ENCODE peak calls at places on chromosomes 13 and 19, in ten cellular contexts. One of them, this sample, is unnamed.

GRCh38 chr13:110129076-110129475 is 177.9 kb downstream of the COL4A1 start:
- DNase-seq in H54: no peak
- DNase-seq in NCI-H1436: no peak
- DNase-seq in T-helper 2 cell: no peak
- DNase-seq in tibial nerve: no peak
- DNase-seq in stimulated activated CD8-positive, alpha-beta memory T cell treated with anti-CD3 and anti-CD28 coated beads, Interleukin-15, amount 100 ng/mL, for 24 hours: no peak
- DNase-seq in heart right ventricle: no peak
- DNase-seq in CD8-positive, alpha-beta memory T cell: no peak
- DNase-seq in mucosa of gallbladder: no peak
- DNase-seq in fibroblast of the aortic adventitia: no peak
- DNase-seq in this sample: no peak

GRCh38 chr13:95404141-95404882 is 103.1 kb upstream of the ABCC4 start:
- DNase-seq in mucosa of gallbladder: peak
- DNase-seq in stimulated activated CD8-positive, alpha-beta memory T cell treated with anti-CD3 and anti-CD28 coated beads, Interleukin-15, amount 100 ng/mL, for 24 hours: peak
- DNase-seq in tibial nerve: peak
- DNase-seq in fibroblast of the aortic adventitia: peak
- DNase-seq in NCI-H1436: peak
- DNase-seq in H54: peak
- DNase-seq in T-helper 2 cell: peak
- DNase-seq in CD8-positive, alpha-beta memory T cell: peak
- DNase-seq in heart right ventricle: peak
- DNase-seq in this sample: peak

GRCh38 chr13:50128406-50129048 is 113.3 kb downstream of the KCNRG start:
- DNase-seq in tibial nerve: no peak
- DNase-seq in CD8-positive, alpha-beta memory T cell: no peak
- DNase-seq in stimulated activated CD8-positive, alpha-beta memory T cell treated with anti-CD3 and anti-CD28 coated beads, Interleukin-15, amount 100 ng/mL, for 24 hours: no peak
- DNase-seq in heart right ventricle: no peak
- DNase-seq in T-helper 2 cell: no peak
- DNase-seq in mucosa of gallbladder: no peak
- DNase-seq in NCI-H1436: no peak
- DNase-seq in H54: no peak
- DNase-seq in fibroblast of the aortic adventitia: no peak
- DNase-seq in this sample: no peak

GRCh38 chr19:52748336-52748950 is 13.6 kb upstream of the ZNF611 start:
- DNase-seq in heart right ventricle: peak
- DNase-seq in mucosa of gallbladder: no peak
- DNase-seq in NCI-H1436: no peak
- DNase-seq in H54: no peak
- DNase-seq in CD8-positive, alpha-beta memory T cell: no peak
- DNase-seq in T-helper 2 cell: peak
- DNase-seq in fibroblast of the aortic adventitia: peak
- DNase-seq in tibial nerve: no peak
- DNase-seq in stimulated activated CD8-positive, alpha-beta memory T cell treated with anti-CD3 and anti-CD28 coated beads, Interleukin-15, amount 100 ng/mL, for 24 hours: no peak
- DNase-seq in this sample: peak

GRCh38 chr13:34758628-34759027 is 183.4 kb upstream of the NBEA start:
- DNase-seq in mucosa of gallbladder: no peak
- DNase-seq in heart right ventricle: no peak
- DNase-seq in NCI-H1436: no peak
- DNase-seq in stimulated activated CD8-positive, alpha-beta memory T cell treated with anti-CD3 and anti-CD28 coated beads, Interleukin-15, amount 100 ng/mL, for 24 hours: no peak
- DNase-seq in tibial nerve: no peak
- DNase-seq in T-helper 2 cell: no peak
- DNase-seq in fibroblast of the aortic adventitia: no peak
- DNase-seq in H54: no peak
- DNase-seq in CD8-positive, alpha-beta memory T cell: no peak
- DNase-seq in this sample: no peak

GRCh38 chr19:45079911-45080469 is 930 bp downstream of the GEMIN7 start:
- DNase-seq in fibroblast of the aortic adventitia: no peak
- DNase-seq in CD8-positive, alpha-beta memory T cell: no peak
- DNase-seq in tibial nerve: no peak
- DNase-seq in mucosa of gallbladder: no peak
- DNase-seq in NCI-H1436: no peak
- DNase-seq in stimulated activated CD8-positive, alpha-beta memory T cell treated with anti-CD3 and anti-CD28 coated beads, Interleukin-15, amount 100 ng/mL, for 24 hours: no peak
- DNase-seq in heart right ventricle: no peak
- DNase-seq in T-helper 2 cell: no peak
- DNase-seq in H54: no peak
- DNase-seq in this sample: no peak

GRCh38 chr13:53873558-53873957 is 844.9 kb downstream of the OLFM4 start:
- DNase-seq in fibroblast of the aortic adventitia: no peak
- DNase-seq in CD8-positive, alpha-beta memory T cell: no peak
- DNase-seq in stimulated activated CD8-positive, alpha-beta memory T cell treated with anti-CD3 and anti-CD28 coated beads, Interleukin-15, amount 100 ng/mL, for 24 hours: no peak
- DNase-seq in T-helper 2 cell: no peak
- DNase-seq in mucosa of gallbladder: no peak
- DNase-seq in tibial nerve: no peak
- DNase-seq in NCI-H1436: peak
- DNase-seq in H54: no peak
- DNase-seq in heart right ventricle: no peak
- DNase-seq in this sample: no peak

GRCh38 chr19:55212447-55212846 is 3.1 kb upstream of the PTPRH start:
- DNase-seq in fibroblast of the aortic adventitia: no peak
- DNase-seq in H54: no peak
- DNase-seq in tibial nerve: no peak
- DNase-seq in stimulated activated CD8-positive, alpha-beta memory T cell treated with anti-CD3 and anti-CD28 coated beads, Interleukin-15, amount 100 ng/mL, for 24 hours: no peak
- DNase-seq in NCI-H1436: no peak
- DNase-seq in heart right ventricle: no peak
- DNase-seq in CD8-positive, alpha-beta memory T cell: peak
- DNase-seq in mucosa of gallbladder: no peak
- DNase-seq in T-helper 2 cell: no peak
- DNase-seq in this sample: no peak

GRCh38 chr13:49448753-49449152 is 4.7 kb downstream of the SETDB2 start:
- DNase-seq in fibroblast of the aortic adventitia: no peak
- DNase-seq in NCI-H1436: no peak
- DNase-seq in heart right ventricle: no peak
- DNase-seq in tibial nerve: no peak
- DNase-seq in H54: no peak
- DNase-seq in mucosa of gallbladder: no peak
- DNase-seq in stimulated activated CD8-positive, alpha-beta memory T cell treated with anti-CD3 and anti-CD28 coated beads, Interleukin-15, amount 100 ng/mL, for 24 hours: no peak
- DNase-seq in CD8-positive, alpha-beta memory T cell: no peak
- DNase-seq in T-helper 2 cell: no peak
- DNase-seq in this sample: no peak

GRCh38 chr19:46890423-46891170 is 29.8 kb downstream of the ARHGAP35 start:
- DNase-seq in T-helper 2 cell: no peak
- DNase-seq in fibroblast of the aortic adventitia: peak
- DNase-seq in stimulated activated CD8-positive, alpha-beta memory T cell treated with anti-CD3 and anti-CD28 coated beads, Interleukin-15, amount 100 ng/mL, for 24 hours: no peak
- DNase-seq in tibial nerve: no peak
- DNase-seq in H54: no peak
- DNase-seq in NCI-H1436: no peak
- DNase-seq in mucosa of gallbladder: peak
- DNase-seq in heart right ventricle: no peak
- DNase-seq in CD8-positive, alpha-beta memory T cell: no peak
- DNase-seq in this sample: no peak

GRCh38 chr13:109730832-109731335 is 55.5 kb downstream of the IRS2 start:
- DNase-seq in NCI-H1436: no peak
- DNase-seq in H54: no peak
- DNase-seq in tibial nerve: no peak
- DNase-seq in CD8-positive, alpha-beta memory T cell: no peak
- DNase-seq in heart right ventricle: no peak
- DNase-seq in mucosa of gallbladder: no peak
- DNase-seq in fibroblast of the aortic adventitia: no peak
- DNase-seq in stimulated activated CD8-positive, alpha-beta memory T cell treated with anti-CD3 and anti-CD28 coated beads, Interleukin-15, amount 100 ng/mL, for 24 hours: no peak
- DNase-seq in T-helper 2 cell: no peak
- DNase-seq in this sample: no peak

GRCh38 chr19:33293255-33294057 is 8.9 kb downstream of the CEBPA start:
- DNase-seq in H54: peak
- DNase-seq in T-helper 2 cell: no peak
- DNase-seq in fibroblast of the aortic adventitia: peak
- DNase-seq in heart right ventricle: no peak
- DNase-seq in CD8-positive, alpha-beta memory T cell: no peak
- DNase-seq in tibial nerve: no peak
- DNase-seq in NCI-H1436: no peak
- DNase-seq in mucosa of gallbladder: no peak
- DNase-seq in stimulated activated CD8-positive, alpha-beta memory T cell treated with anti-CD3 and anti-CD28 coated beads, Interleukin-15, amount 100 ng/mL, for 24 hours: no peak
- DNase-seq in this sample: no peak

GRCh38 chr19:33389574-33390119 is 16.1 kb downstream of the CEBPG start:
- DNase-seq in T-helper 2 cell: no peak
- DNase-seq in CD8-positive, alpha-beta memory T cell: no peak
- DNase-seq in heart right ventricle: no peak
- DNase-seq in mucosa of gallbladder: no peak
- DNase-seq in tibial nerve: peak
- DNase-seq in NCI-H1436: no peak
- DNase-seq in stimulated activated CD8-positive, alpha-beta memory T cell treated with anti-CD3 and anti-CD28 coated beads, Interleukin-15, amount 100 ng/mL, for 24 hours: no peak
- DNase-seq in fibroblast of the aortic adventitia: no peak
- DNase-seq in H54: no peak
- DNase-seq in this sample: no peak

GRCh38 chr19:2791876-2792275 is 6.6 kb downstream of the THOP1 start:
- DNase-seq in fibroblast of the aortic adventitia: no peak
- DNase-seq in H54: no peak
- DNase-seq in stimulated activated CD8-positive, alpha-beta memory T cell treated with anti-CD3 and anti-CD28 coated beads, Interleukin-15, amount 100 ng/mL, for 24 hours: no peak
- DNase-seq in T-helper 2 cell: no peak
- DNase-seq in tibial nerve: no peak
- DNase-seq in NCI-H1436: no peak
- DNase-seq in mucosa of gallbladder: no peak
- DNase-seq in CD8-positive, alpha-beta memory T cell: no peak
- DNase-seq in heart right ventricle: no peak
- DNase-seq in this sample: no peak

This sample was measured in pulmonary artery endothelial cell.